ENCODE peak calls at places on chromosomes 11 and 22, in nine cellular contexts. X is left kidney; D is Kasumi-1; Z is adrenal gland; F is stimulated activated CD8-positive, alpha-beta memory T cell treated with anti-CD3 and anti-CD28 coated beads, Interleukin-7, amount 100 ng/mL, for 48 hours; W is activated naive CD4-positive, alpha-beta T cell; A is endothelial cell; R is GM13977; N is GM23248. C is an unnamed sample.

GRCh38 chr11:121535122-121535796 is 82.5 kb upstream of the SORL1-AS1 start:
- DNase-seq in X (no peak), Z (no peak), R (no peak), A (no peak), D (no peak), F (no peak), N (peak; percentile 72), W (no peak), C (no peak)

GRCh38 chr11:18775492-18776292 is 15.9 kb downstream of the PTPN5 start:
- DNase-seq in D (peak; percentile 45), A (peak; percentile 86), Z (peak; percentile 62), N (peak; percentile 63), R (peak; percentile 71), W (no peak), X (peak; percentile 76), F (peak; percentile 53), C (no peak)

GRCh38 chr22:23922921-23923320 is 28.7 kb downstream of the MIF start:
- DNase-seq in R (no peak), A (no peak), N (no peak), X (no peak), Z (no peak), D (no peak), F (no peak), W (no peak), C (no peak)

GRCh38 chr22:31637375-31637937 is 24.6 kb downstream of the PISD start:
- DNase-seq in X (peak; percentile 73), A (no peak), Z (no peak), W (no peak), N (no peak), F (no peak), D (peak; percentile 70), R (peak; percentile 63), C (no peak)

GRCh38 chr11:69605737-69606526 is 35.0 kb upstream of the CCND1 start:
- DNase-seq in N (no peak), X (no peak), A (no peak), D (no peak), R (no peak), W (no peak), Z (no peak), F (no peak), C (no peak)

GRCh38 chr11:75728992-75729391 is 11.4 kb downstream of the MOGAT2 start:
- DNase-seq in Z (no peak), A (no peak), D (no peak), W (no peak), X (no peak), N (no peak), R (no peak), F (no peak), C (no peak)

GRCh38 chr11:76797341-76798201 is 14.4 kb downstream of the TSKU start:
- DNase-seq in R (peak; percentile 18), N (no peak), A (no peak), D (no peak), Z (no peak), W (no peak), X (no peak), F (no peak), C (no peak)

GRCh38 chr11:10654211-10655150 is 39.1 kb downstream of the IRAG1 start:
- DNase-seq in X (peak; percentile 82), W (no peak), A (peak; percentile 45), N (peak; percentile 74), Z (no peak), F (no peak), R (peak; percentile 75), D (peak; percentile 59), C (no peak)

GRCh38 chr11:130945945-130946344 is 29.7 kb upstream of the SNX19 start:
- DNase-seq in A (no peak), D (no peak), X (no peak), R (no peak), Z (no peak), F (no peak), W (no peak), N (peak; percentile 95), C (peak; percentile 1)

GRCh38 chr11:19664896-19665548 is 47.6 kb upstream of the NAV2 start:
- DNase-seq in D (no peak), A (no peak), R (no peak), Z (no peak), W (no peak), N (peak; percentile 75), F (no peak), X (peak; percentile 58), C (no peak)

GRCh38 chr11:69442807-69443137 is 38.7 kb upstream of the LINC01488 start:
- DNase-seq in Z (peak; percentile 42), R (no peak), X (peak; percentile 76), F (no peak), W (no peak), A (peak; percentile 47), N (peak; percentile 88), D (no peak), C (no peak)

GRCh38 chr11:71580057-71581003 is 2.3 kb downstream of the KRTAP5-11 start:
- DNase-seq in Z (peak; percentile 71), A (peak; percentile 56), D (peak; percentile 59), R (peak; percentile 63), F (no peak), W (no peak), N (peak; percentile 90), X (peak; percentile 73), C (no peak)

GRCh38 chr11:63839508-63840355 is 822 bp downstream of the MARK2 start:
- DNase-seq in F (no peak), R (no peak), N (peak; percentile 59), Z (peak; percentile 44), A (peak; percentile 42), X (peak; percentile 51), D (peak; percentile 60), W (no peak), C (no peak)

GRCh38 chr22:50687829-50688228 is 15.2 kb downstream of the SHANK3 start:
- DNase-seq in X (no peak), D (no peak), F (no peak), A (no peak), Z (no peak), W (no peak), N (no peak), R (no peak), C (no peak)

GRCh38 chr22:22669093-22669492 is 24.7 kb downstream of the GGTLC2 start:
- DNase-seq in X (no peak), F (no peak), Z (no peak), A (no peak), N (no peak), W (no peak), R (no peak), D (no peak), C (no peak)

GRCh38 chr11:11348303-11348702 is 4.7 kb downstream of the CSNK2A3 start:
- DNase-seq in D (no peak), Z (no peak), F (no peak), R (no peak), A (no peak), N (no peak), W (no peak), X (no peak), C (no peak)

GRCh38 chr11:57303990-57304579 is 20.7 kb downstream of the TNKS1BP1 start:
- DNase-seq in F (no peak), X (no peak), A (no peak), D (no peak), W (no peak), R (peak; percentile 4), Z (no peak), N (peak; percentile 80), C (no peak)

C was measured in GOT3.